ENCODE peak calls at places on chromosomes 6 and 20, in five cellular contexts. D is colonic mucosa; W is astrocyte; C is CD8-positive, alpha-beta T cell; A is hepatocyte. N is an unnamed sample. For H3K4me1, the result is how much of the 10 kb centered on the place peaks cover.

GRCh38 chr20:57178582-57179112 is 87.8 kb downstream of the BMP7 start:
- DNase-seq in D (no peak), W (no peak), C (no peak), A (no peak), N (no peak)

GRCh38 chr6:18326980-18327379 is 60.2 kb upstream of the RNF144B start:
- DNase-seq in D (no peak), W (no peak), C (no peak), A (no peak), N (no peak)

GRCh38 chr20:52994184-52994970 is 22.2 kb downstream of the TSHZ2 start:
- DNase-seq in D (no peak), W (no peak), C (no peak), A (no peak), N (no peak)

GRCh38 chr6:34385793-34386195 is 6.7 kb downstream of the NUDT3 start:
- DNase-seq in D (no peak), W (no peak), C (no peak), A (no peak), N (no peak)

GRCh38 chr6:33981421-33981820 is 164.5 kb downstream of the GRM4 start:
- DNase-seq in D (peak), W (no peak), C (no peak), A (no peak), N (no peak)

GRCh38 chr20:10603971-10604864 is 69.6 kb downstream of the JAG1 start:
- DNase-seq in D (no peak), W (peak), C (no peak), A (peak), N (no peak)

GRCh38 chr6:63805808-63806572 is 170.4 kb downstream of the PHF3 start:
- DNase-seq in D (no peak), W (peak), C (no peak), A (peak), N (no peak)

GRCh38 chr20:37193226-37193625 is 13.9 kb upstream of the MROH8 start:
- DNase-seq in D (no peak), W (no peak), C (no peak), A (no peak), N (no peak)

GRCh38 chr20:40489886-40490285 is 199.2 kb downstream of the MAFB start:
- DNase-seq in D (no peak), W (peak), C (no peak), A (no peak), N (peak)

GRCh38 chr6:7311920-7312615 is 931 bp downstream of the SSR1 start:
- DNase-seq in D (no peak), W (peak), C (no peak), A (no peak), N (no peak)

GRCh38 chr6:80771941-80772340 is 665.5 kb downstream of the BCKDHB start:
- DNase-seq in D (no peak), W (peak), C (no peak), A (peak), N (no peak)

GRCh38 chr20:16263582-16263981 is 309.7 kb downstream of the KIF16B start:
- DNase-seq in D (no peak), W (no peak), C (no peak), A (no peak), N (no peak)

GRCh38 chr6:100228437-100229424 is 234.7 kb upstream of the MCHR2 start:
- DNase-seq in D (peak), W (peak), C (peak), A (peak), N (peak)

GRCh38 chr6:134999107-134999506 is 49.2 kb upstream of the ALDH8A1 start:
- DNase-seq in D (no peak), W (no peak), C (no peak), A (no peak), N (no peak)

GRCh38 chr20:2693286-2693995 is 861 bp downstream of the EBF4 start:
- DNase-seq in D (no peak), W (no peak), C (peak), A (peak), N (peak)

GRCh38 chr20:43963872-43964791 is 49.5 kb downstream of the TOX2 start:
- DNase-seq in D (no peak), W (peak), C (peak), A (no peak), N (peak)

GRCh38 chr20:11281240-11281639 is 607.4 kb upstream of the JAG1 start:
- DNase-seq in D (no peak), W (no peak), C (no peak), A (no peak), N (no peak)

GRCh38 chr6:13495818-13496217 is 8.4 kb upstream of the GFOD1 start:
- DNase-seq in D (no peak), W (no peak), C (no peak), A (no peak), N (no peak)

GRCh38 chr20:58973866-58974265 is 7.2 kb upstream of the NELFCD start:
- DNase-seq in D (no peak), W (no peak), C (no peak), A (no peak), N (no peak)

GRCh38 chr6:6635869-6636268 is 47.3 kb downstream of the LY86 start:
- DNase-seq in D (no peak), W (no peak), C (no peak), A (no peak), N (no peak)

GRCh38 chr6:53727748-53728147 is 62.2 kb upstream of the KLHL31 start:
- DNase-seq in D (no peak), W (peak), C (no peak), A (no peak), N (no peak)

GRCh38 chr20:12941025-12941424 is 67.7 kb upstream of the SPTLC3 start:
- DNase-seq in D (no peak), W (no peak), C (no peak), A (no peak), N (no peak)

GRCh38 chr20:10453241-10453640 is 18.1 kb downstream of the SLX4IP start:
- DNase-seq in D (no peak), W (no peak), C (no peak), A (no peak), N (no peak)

GRCh38 chr20:20440473-20440872 is 72.6 kb downstream of the INSM1 start:
- DNase-seq in D (peak), W (no peak), C (no peak), A (no peak), N (no peak)

GRCh38 chr6:167314180-167314821 is 10.6 kb upstream of the TTLL2 start:
- DNase-seq in D (no peak), W (no peak), C (no peak), A (no peak), N (no peak)

GRCh38 chr20:24584538-24585356 is 115.3 kb downstream of the SYNDIG1 start:
- DNase-seq in D (no peak), W (peak), C (no peak), A (no peak), N (peak)

GRCh38 chr20:49483706-49484101 is 1.2 kb upstream of the KCNB1 start:
- DNase-seq in D (no peak), W (no peak), C (no peak), A (peak), N (peak)

GRCh38 chr20:41175201-41175651 is 37.9 kb downstream of the PLCG1 start:
- DNase-seq in D (no peak), W (no peak), C (no peak), A (no peak), N (no peak)

GRCh38 chr6:99270852-99271251 is 78.6 kb downstream of the FAXC start:
- DNase-seq in D (no peak), W (no peak), C (no peak), A (no peak), N (no peak)

GRCh38 chr6:71510057-71510713 is 221.6 kb downstream of the OGFRL1 start:
- DNase-seq in D (peak), W (peak), C (no peak), A (peak), N (peak)

GRCh38 chr20:48732081-48732829 is 95.5 kb downstream of the PREX1 start:
- DNase-seq in D (no peak), W (no peak), C (no peak), A (no peak), N (no peak)

GRCh38 chr6:27280540-27281000 is 31.5 kb downstream of the POM121L2 start:
- DNase-seq in D (no peak), W (no peak), C (no peak), A (peak), N (peak)

GRCh38 chr6:44730771-44731391 is 343.4 kb downstream of the CDC5L start:
- DNase-seq in D (no peak), W (peak), C (no peak), A (peak), N (peak)

GRCh38 chr20:48879609-48880008 is 41.9 kb upstream of the ARFGEF2 start:
- DNase-seq in D (no peak), W (no peak), C (no peak), A (no peak), N (no peak)

GRCh38 chr6:36827261-36828079 is 11.8 kb downstream of the CPNE5 start:
- DNase-seq in D (no peak), W (peak), C (no peak), A (no peak), N (peak)

GRCh38 chr6:167093922-167094432 is 28.9 kb upstream of the CCR6 start:
- DNase-seq in D (no peak), W (no peak), C (peak), A (no peak), N (peak)

GRCh38 chr6:118663993-118664985 is 12.9 kb upstream of the CEP85L start:
- DNase-seq in D (no peak), W (no peak), C (no peak), A (no peak), N (peak)

GRCh38 chr6:158005626-158006180 is 24.0 kb downstream of the SYNJ2 start:
- DNase-seq in D (no peak), W (no peak), C (no peak), A (no peak), N (no peak)

DNA sequence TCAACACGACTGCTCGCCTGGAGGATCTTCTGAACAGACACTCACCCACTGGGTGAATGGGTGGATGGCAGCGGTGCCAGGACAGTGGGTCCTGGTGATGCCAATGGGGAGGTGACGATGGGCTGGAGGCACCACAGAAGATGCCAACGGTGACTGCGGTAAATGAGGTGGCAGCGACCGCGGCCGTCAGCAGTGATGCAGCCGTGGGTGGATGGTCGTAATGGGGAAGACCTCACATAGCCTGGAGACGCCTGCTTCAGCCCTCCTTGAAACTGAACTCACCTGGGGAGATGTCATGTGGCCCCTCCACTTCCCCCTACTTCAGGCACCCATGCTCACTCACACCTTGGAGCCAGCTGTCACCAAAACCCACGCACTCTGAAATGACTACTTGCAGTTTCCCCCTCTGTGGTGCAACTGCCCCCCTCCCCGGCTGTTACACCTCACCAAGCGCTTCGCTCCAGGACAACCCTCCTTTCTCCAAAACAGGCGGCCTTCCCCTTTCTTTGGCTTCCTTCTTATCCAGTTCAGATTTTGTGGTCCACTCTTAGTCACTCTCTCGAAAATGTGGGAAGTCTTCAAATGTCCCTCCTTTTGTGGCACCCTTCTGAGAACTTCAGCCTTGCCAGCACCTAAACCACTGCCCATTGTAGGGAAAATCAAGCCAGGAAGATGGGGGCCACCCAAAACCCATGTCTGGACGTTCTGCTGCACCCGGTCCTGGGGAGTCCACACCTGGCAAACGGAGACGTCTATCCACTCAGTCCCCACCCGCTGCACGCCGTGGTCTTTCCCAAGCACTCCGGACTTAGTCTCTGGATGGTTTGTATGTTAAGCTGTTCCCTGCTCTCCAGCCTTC is 10.4 kb upstream of the ABHD16B start:
- DNase-seq in D (no peak), W (no peak), C (no peak), A (no peak), N (peak)
- H3K4me1 ChIP-seq in D (under half), W (under half), C (under half), A (under half), N (under half)

GRCh38 chr20:47660983-47661711 is 124.1 kb downstream of the SULF2 start:
- DNase-seq in D (no peak), W (no peak), C (no peak), A (no peak), N (peak)
- H3K27ac ChIP-seq in D (no peak), W (no peak), C (no peak), A (no peak), N (no peak)

GRCh38 chr20:61755971-61756421 is 309.7 kb downstream of the TAF4 start:
- DNase-seq in D (no peak), W (no peak), C (no peak), A (no peak), N (no peak)

GRCh38 chr20:61757678-61758555 is 307.8 kb downstream of the TAF4 start:
- DNase-seq in D (no peak), W (peak), C (no peak), A (no peak), N (peak)

GRCh38 chr20:61758556-61759200 is 307.0 kb downstream of the TAF4 start:
- DNase-seq in D (no peak), W (no peak), C (no peak), A (no peak), N (peak)

GRCh38 chr20:61756446-61756845 is 309.2 kb downstream of the TAF4 start:
- DNase-seq in D (no peak), W (no peak), C (no peak), A (no peak), N (peak)

GRCh38 chr20:61756966-61757677 is 308.6 kb downstream of the TAF4 start:
- DNase-seq in D (no peak), W (no peak), C (no peak), A (no peak), N (peak)
- H3K4me1 ChIP-seq in D (under half), W (under half), C (under half), A (under half), N (under half)

DNA sequence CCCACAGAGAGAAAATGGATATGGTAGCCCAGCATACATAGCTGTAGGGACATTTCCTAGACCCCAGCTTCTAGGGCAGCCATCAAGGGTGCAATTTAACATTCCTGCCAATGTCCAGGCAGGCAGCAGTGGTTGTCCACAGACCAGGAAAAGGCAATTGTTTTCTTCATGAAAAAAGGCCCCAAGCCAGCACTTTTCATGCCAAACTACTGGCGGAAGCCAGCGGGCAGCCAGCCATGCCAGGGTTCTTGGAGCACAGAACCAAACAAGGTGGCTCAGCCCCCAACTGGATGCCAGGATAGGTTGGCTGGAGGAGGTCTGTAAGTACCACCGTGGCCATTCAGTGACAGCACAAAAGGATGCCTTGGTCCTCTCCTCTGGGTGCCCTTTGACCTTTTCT is 94.6 kb downstream of the BANF2 start:
- DNase-seq in D (no peak), W (no peak), C (no peak), A (no peak), N (no peak)
- H3K27ac ChIP-seq in D (no peak), W (no peak), C (no peak), A (no peak), N (no peak)